ENCODE peak calls at places on chromosomes 13 and 19, in ten cellular contexts. One of them, this sample, is unnamed.

GRCh38 chr13:100526299-100527030 is 62.1 kb downstream of the GGACT start:
- DNase-seq in GM12891: no peak
- DNase-seq in sigmoid colon: peak
- DNase-seq in prostate gland: no peak
- DNase-seq in stomach: no peak
- DNase-seq in endothelial cell of umbilical vein: no peak
- DNase-seq in GM12878: no peak
- DNase-seq in HCT116: no peak
- DNase-seq in GM12892: no peak
- DNase-seq in SK-N-SH: no peak
- DNase-seq in this sample: peak

GRCh38 chr13:51136276-51136980 is 25.4 kb upstream of the C13orf42 start:
- DNase-seq in GM12891: no peak
- DNase-seq in sigmoid colon: no peak
- DNase-seq in prostate gland: no peak
- DNase-seq in stomach: no peak
- DNase-seq in endothelial cell of umbilical vein: no peak
- DNase-seq in GM12878: no peak
- DNase-seq in HCT116: no peak
- DNase-seq in GM12892: no peak
- DNase-seq in SK-N-SH: no peak
- DNase-seq in this sample: no peak

GRCh38 chr13:29484796-29485195 is 110.7 kb downstream of the SLC7A1 start:
- DNase-seq in GM12891: no peak
- DNase-seq in sigmoid colon: no peak
- DNase-seq in prostate gland: no peak
- DNase-seq in stomach: no peak
- DNase-seq in endothelial cell of umbilical vein: no peak
- DNase-seq in GM12878: no peak
- DNase-seq in HCT116: no peak
- DNase-seq in GM12892: no peak
- DNase-seq in SK-N-SH: no peak
- DNase-seq in this sample: no peak

GRCh38 chr19:12346896-12347295 is 13.5 kb upstream of the ZNF563 start:
- DNase-seq in GM12891: no peak
- DNase-seq in sigmoid colon: no peak
- DNase-seq in prostate gland: no peak
- DNase-seq in stomach: no peak
- DNase-seq in endothelial cell of umbilical vein: no peak
- DNase-seq in GM12878: no peak
- DNase-seq in HCT116: no peak
- DNase-seq in GM12892: no peak
- DNase-seq in SK-N-SH: no peak
- DNase-seq in this sample: peak

GRCh38 chr19:45569619-45570421 is 14.8 kb downstream of the OPA3 start:
- DNase-seq in GM12891: no peak
- DNase-seq in sigmoid colon: no peak
- DNase-seq in prostate gland: peak
- DNase-seq in stomach: peak
- DNase-seq in endothelial cell of umbilical vein: peak
- DNase-seq in GM12878: no peak
- DNase-seq in HCT116: peak
- DNase-seq in GM12892: no peak
- DNase-seq in SK-N-SH: peak
- DNase-seq in this sample: peak

GRCh38 chr13:27622102-27622820 is 569 bp downstream of the POLR1D start:
- DNase-seq in GM12891: no peak
- DNase-seq in sigmoid colon: no peak
- DNase-seq in prostate gland: peak
- DNase-seq in stomach: no peak
- DNase-seq in endothelial cell of umbilical vein: peak
- DNase-seq in GM12878: no peak
- DNase-seq in HCT116: no peak
- DNase-seq in GM12892: peak
- DNase-seq in SK-N-SH: peak
- DNase-seq in this sample: no peak

GRCh38 chr13:109665781-109666249 is 120.6 kb downstream of the IRS2 start:
- DNase-seq in GM12891: no peak
- DNase-seq in sigmoid colon: no peak
- DNase-seq in prostate gland: no peak
- DNase-seq in stomach: no peak
- DNase-seq in endothelial cell of umbilical vein: no peak
- DNase-seq in GM12878: no peak
- DNase-seq in HCT116: no peak
- DNase-seq in GM12892: no peak
- DNase-seq in SK-N-SH: no peak
- DNase-seq in this sample: no peak

GRCh38 chr19:43465468-43466120 is at the start of gene LYPD3:
- DNase-seq in GM12891: no peak
- DNase-seq in sigmoid colon: no peak
- DNase-seq in prostate gland: peak
- DNase-seq in stomach: peak
- DNase-seq in endothelial cell of umbilical vein: no peak
- DNase-seq in GM12878: no peak
- DNase-seq in HCT116: peak
- DNase-seq in GM12892: no peak
- DNase-seq in SK-N-SH: no peak
- DNase-seq in this sample: peak

GRCh38 chr19:18401580-18402112 is 4.2 kb upstream of the LRRC25 start:
- DNase-seq in GM12891: no peak
- DNase-seq in sigmoid colon: peak
- DNase-seq in prostate gland: peak
- DNase-seq in stomach: no peak
- DNase-seq in endothelial cell of umbilical vein: no peak
- DNase-seq in GM12878: no peak
- DNase-seq in HCT116: no peak
- DNase-seq in GM12892: no peak
- DNase-seq in SK-N-SH: no peak
- DNase-seq in this sample: peak

GRCh38 chr19:18396471-18397241 is 766 bp downstream of the LRRC25 start:
- DNase-seq in GM12891: no peak
- DNase-seq in sigmoid colon: no peak
- DNase-seq in prostate gland: no peak
- DNase-seq in stomach: no peak
- DNase-seq in endothelial cell of umbilical vein: no peak
- DNase-seq in GM12878: no peak
- DNase-seq in HCT116: no peak
- DNase-seq in GM12892: no peak
- DNase-seq in SK-N-SH: no peak
- DNase-seq in this sample: no peak

GRCh38 chr19:18393836-18394235 is 3.6 kb downstream of the LRRC25 start:
- DNase-seq in GM12891: no peak
- DNase-seq in sigmoid colon: no peak
- DNase-seq in prostate gland: no peak
- DNase-seq in stomach: peak
- DNase-seq in endothelial cell of umbilical vein: no peak
- DNase-seq in GM12878: no peak
- DNase-seq in HCT116: no peak
- DNase-seq in GM12892: no peak
- DNase-seq in SK-N-SH: no peak
- DNase-seq in this sample: no peak

GRCh38 chr19:18397242-18398202 is at the start of gene LRRC25:
- DNase-seq in GM12891: no peak
- DNase-seq in sigmoid colon: peak
- DNase-seq in prostate gland: no peak
- DNase-seq in stomach: no peak
- DNase-seq in endothelial cell of umbilical vein: no peak
- DNase-seq in GM12878: no peak
- DNase-seq in HCT116: no peak
- DNase-seq in GM12892: no peak
- DNase-seq in SK-N-SH: peak
- DNase-seq in this sample: peak

DNA sequence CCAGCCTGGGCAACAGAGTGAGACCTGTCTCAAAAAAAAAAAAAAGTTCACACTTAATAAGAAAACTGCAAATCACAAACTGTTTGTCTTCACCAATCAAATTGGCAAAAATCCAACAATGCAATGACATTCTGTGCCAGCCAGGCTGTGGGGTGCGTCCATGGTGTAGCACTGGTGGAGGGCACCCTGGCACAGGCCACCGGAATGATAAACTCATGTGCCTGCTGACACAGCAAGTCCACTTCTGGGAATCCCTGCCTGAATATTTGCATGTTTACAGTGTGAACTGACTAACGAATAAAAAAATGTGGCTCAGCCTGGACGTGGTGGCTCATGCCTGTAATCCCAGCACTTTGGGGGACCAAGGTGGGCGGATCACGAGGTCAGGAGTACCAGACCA is 1.6 kb upstream of the LRRC25 start:
- DNase-seq in GM12891: no peak
- DNase-seq in sigmoid colon: no peak
- DNase-seq in prostate gland: peak
- DNase-seq in stomach: peak
- DNase-seq in endothelial cell of umbilical vein: no peak
- DNase-seq in GM12878: no peak
- DNase-seq in HCT116: no peak
- DNase-seq in GM12892: no peak
- DNase-seq in SK-N-SH: no peak
- DNase-seq in this sample: no peak
- TF ChIP-seq POLR2AphosphoS5 in GM12891: no peak
- TF ChIP-seq POLR2AphosphoS5 in sigmoid colon: peak
- TF ChIP-seq POLR2AphosphoS5 in prostate gland: peak
- TF ChIP-seq POLR2AphosphoS5 in stomach: peak
- TF ChIP-seq POLR2AphosphoS5 in endothelial cell of umbilical vein: no peak
- TF ChIP-seq POLR2AphosphoS5 in GM12878: no peak
- TF ChIP-seq POLR2AphosphoS5 in HCT116: no peak
- TF ChIP-seq POLR2AphosphoS5 in GM12892: no peak
- TF ChIP-seq POLR2AphosphoS5 in SK-N-SH: no peak
- TF ChIP-seq POLR2AphosphoS5 in this sample: no peak

GRCh38 chr13:94599877-94600276 is 1.8 kb upstream of the GPR180 start:
- DNase-seq in GM12891: no peak
- DNase-seq in sigmoid colon: no peak
- DNase-seq in prostate gland: no peak
- DNase-seq in stomach: no peak
- DNase-seq in endothelial cell of umbilical vein: no peak
- DNase-seq in GM12878: no peak
- DNase-seq in HCT116: no peak
- DNase-seq in GM12892: no peak
- DNase-seq in SK-N-SH: no peak
- DNase-seq in this sample: no peak

GRCh38 chr13:94602467-94602866 is 810 bp downstream of the GPR180 start:
- DNase-seq in GM12891: no peak
- DNase-seq in sigmoid colon: no peak
- DNase-seq in prostate gland: no peak
- DNase-seq in stomach: no peak
- DNase-seq in endothelial cell of umbilical vein: no peak
- DNase-seq in GM12878: no peak
- DNase-seq in HCT116: no peak
- DNase-seq in GM12892: no peak
- DNase-seq in SK-N-SH: no peak
- DNase-seq in this sample: no peak

GRCh38 chr13:94596575-94596971 is 621 bp upstream of the TGDS start:
- DNase-seq in GM12891: no peak
- DNase-seq in sigmoid colon: peak
- DNase-seq in prostate gland: no peak
- DNase-seq in stomach: no peak
- DNase-seq in endothelial cell of umbilical vein: no peak
- DNase-seq in GM12878: no peak
- DNase-seq in HCT116: peak
- DNase-seq in GM12892: no peak
- DNase-seq in SK-N-SH: no peak
- DNase-seq in this sample: no peak

GRCh38 chr13:94598281-94598680 is 2.3 kb upstream of the TGDS start:
- DNase-seq in GM12891: no peak
- DNase-seq in sigmoid colon: no peak
- DNase-seq in prostate gland: no peak
- DNase-seq in stomach: no peak
- DNase-seq in endothelial cell of umbilical vein: no peak
- DNase-seq in GM12878: no peak
- DNase-seq in HCT116: no peak
- DNase-seq in GM12892: no peak
- DNase-seq in SK-N-SH: no peak
- DNase-seq in this sample: no peak

DNA sequence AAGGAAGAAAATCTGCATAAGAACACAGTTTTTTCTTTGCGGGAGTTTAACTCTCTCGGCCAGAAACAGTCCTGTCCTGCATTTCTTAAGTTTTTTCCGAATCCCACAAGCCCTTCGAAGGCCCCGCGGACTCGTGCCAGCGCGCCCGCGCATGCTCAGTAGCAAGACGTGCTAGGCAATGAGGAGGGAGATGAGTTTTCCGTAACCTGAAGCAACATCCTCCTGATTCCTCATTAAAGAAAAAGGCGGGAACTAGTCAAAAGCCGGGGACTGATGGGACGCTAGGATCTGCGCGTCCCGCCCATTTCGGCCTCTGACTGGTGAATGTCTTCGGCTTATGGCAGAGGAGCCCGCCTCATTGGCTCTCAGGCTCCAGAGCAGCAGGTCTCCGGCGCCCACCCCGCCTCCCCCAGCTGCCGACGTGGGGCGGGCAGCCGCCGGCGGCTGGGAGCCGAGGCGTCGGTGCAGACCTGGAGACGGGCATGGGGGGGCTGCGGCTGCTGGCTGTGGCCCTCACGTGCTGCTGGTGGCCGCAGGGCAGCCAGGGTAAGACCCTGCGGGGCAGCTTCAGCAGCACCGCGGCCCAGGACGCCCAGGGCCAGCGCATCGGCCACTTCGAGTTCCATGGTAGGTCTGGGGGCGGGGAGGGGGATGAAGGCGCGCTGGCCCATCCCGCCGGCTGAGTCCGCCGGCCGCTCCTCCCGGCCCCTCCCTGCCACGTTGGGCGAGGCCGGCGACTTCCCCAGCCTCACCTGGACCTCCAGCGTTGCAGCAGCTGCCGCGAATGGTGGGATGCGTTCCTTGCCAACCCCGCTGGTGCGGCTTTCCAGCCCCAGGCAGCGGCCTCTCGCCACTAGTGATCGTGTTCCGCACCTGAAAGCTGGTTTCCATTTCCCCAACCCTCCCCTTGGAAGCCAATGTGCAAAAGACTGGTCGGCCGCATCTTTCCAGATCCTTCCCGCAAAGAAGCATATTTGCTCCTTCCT is at the start of gene GPR180:
- DNase-seq in GM12891: peak
- DNase-seq in sigmoid colon: peak
- DNase-seq in prostate gland: peak
- DNase-seq in stomach: peak
- DNase-seq in endothelial cell of umbilical vein: peak
- DNase-seq in GM12878: peak
- DNase-seq in HCT116: peak
- DNase-seq in GM12892: peak
- DNase-seq in SK-N-SH: peak
- DNase-seq in this sample: peak
- TF ChIP-seq POLR2AphosphoS5 in GM12891: no peak
- TF ChIP-seq POLR2AphosphoS5 in sigmoid colon: peak
- TF ChIP-seq POLR2AphosphoS5 in prostate gland: peak
- TF ChIP-seq POLR2AphosphoS5 in stomach: peak
- TF ChIP-seq POLR2AphosphoS5 in endothelial cell of umbilical vein: peak
- TF ChIP-seq POLR2AphosphoS5 in GM12878: peak
- TF ChIP-seq POLR2AphosphoS5 in HCT116: peak
- TF ChIP-seq POLR2AphosphoS5 in GM12892: peak
- TF ChIP-seq POLR2AphosphoS5 in SK-N-SH: peak
- TF ChIP-seq POLR2AphosphoS5 in this sample: peak

DNA sequence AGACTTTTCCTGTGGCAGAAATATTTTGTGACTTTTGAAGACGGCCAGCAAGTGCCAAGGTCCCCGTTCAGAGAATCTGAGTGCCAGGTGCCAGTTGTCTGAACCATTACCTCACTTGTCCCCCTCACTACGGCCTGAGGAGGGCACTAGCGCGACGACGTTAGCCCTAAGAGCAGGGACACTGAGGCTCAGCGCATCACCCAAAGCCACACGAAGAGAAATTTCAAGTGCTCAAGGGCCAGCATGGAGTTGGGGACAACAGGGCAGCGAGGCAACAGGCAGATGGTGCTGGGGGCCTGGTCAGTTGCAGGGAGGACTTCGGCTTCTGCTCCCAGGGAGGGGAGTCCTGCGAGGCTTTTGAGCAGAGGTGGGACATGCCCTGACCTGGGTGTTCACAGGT is 9.5 kb upstream of the TYK2 start:
- DNase-seq in GM12891: no peak
- DNase-seq in sigmoid colon: no peak
- DNase-seq in prostate gland: no peak
- DNase-seq in stomach: no peak
- DNase-seq in endothelial cell of umbilical vein: no peak
- DNase-seq in GM12878: no peak
- DNase-seq in HCT116: no peak
- DNase-seq in GM12892: no peak
- DNase-seq in SK-N-SH: no peak
- DNase-seq in this sample: peak
- TF ChIP-seq POLR2AphosphoS5 in GM12891: peak
- TF ChIP-seq POLR2AphosphoS5 in sigmoid colon: no peak
- TF ChIP-seq POLR2AphosphoS5 in prostate gland: no peak
- TF ChIP-seq POLR2AphosphoS5 in stomach: no peak
- TF ChIP-seq POLR2AphosphoS5 in endothelial cell of umbilical vein: no peak
- TF ChIP-seq POLR2AphosphoS5 in GM12878: no peak
- TF ChIP-seq POLR2AphosphoS5 in HCT116: no peak
- TF ChIP-seq POLR2AphosphoS5 in GM12892: peak
- TF ChIP-seq POLR2AphosphoS5 in SK-N-SH: no peak
- TF ChIP-seq POLR2AphosphoS5 in this sample: peak

GRCh38 chr19:29514525-29515232 is 11.1 kb upstream of the VSTM2B start:
- DNase-seq in GM12891: no peak
- DNase-seq in sigmoid colon: no peak
- DNase-seq in prostate gland: no peak
- DNase-seq in stomach: no peak
- DNase-seq in endothelial cell of umbilical vein: no peak
- DNase-seq in GM12878: no peak
- DNase-seq in HCT116: no peak
- DNase-seq in GM12892: no peak
- DNase-seq in SK-N-SH: no peak
- DNase-seq in this sample: no peak
- TF ChIP-seq POLR2AphosphoS5 in GM12891: no peak
- TF ChIP-seq POLR2AphosphoS5 in sigmoid colon: no peak
- TF ChIP-seq POLR2AphosphoS5 in prostate gland: no peak
- TF ChIP-seq POLR2AphosphoS5 in stomach: no peak
- TF ChIP-seq POLR2AphosphoS5 in endothelial cell of umbilical vein: no peak
- TF ChIP-seq POLR2AphosphoS5 in GM12878: no peak
- TF ChIP-seq POLR2AphosphoS5 in HCT116: no peak
- TF ChIP-seq POLR2AphosphoS5 in GM12892: no peak
- TF ChIP-seq POLR2AphosphoS5 in SK-N-SH: no peak
- TF ChIP-seq POLR2AphosphoS5 in this sample: no peak

This sample was measured in GM23338.